ENCODE peak calls at places on chromosomes 12 and 14, in four cellular contexts. P, R, C and O are unnamed samples.

GRCh38 chr14:69399750-69400149 is 1.3 kb downstream of the SLC39A9 start:
- DNase-seq in P (no peak), C (no peak), R (no peak), O (no peak)

GRCh38 chr14:36070056-36071043 is 106.2 kb downstream of the PTCSC3 start:
- DNase-seq in C (no peak), R (no peak), P (peak; percentile 62), O (no peak)

GRCh38 chr12:74646831-74647230 is 109.2 kb downstream of the ATXN7L3B start:
- DNase-seq in P (no peak), R (no peak), C (no peak), O (no peak)

GRCh38 chr14:45199246-45199645 is 53.8 kb downstream of the MIS18BP1 start:
- DNase-seq in R (no peak), P (no peak), C (no peak), O (no peak)

GRCh38 chr14:94077111-94077821 is 3.7 kb downstream of the DDX24 start:
- DNase-seq in R (no peak), C (no peak), P (no peak), O (no peak)

GRCh38 chr14:102592969-102593840 is 756 bp downstream of the RCOR1 start:
- DNase-seq in P (peak; percentile 52), R (peak; percentile 82), C (no peak), O (peak; percentile 90)

GRCh38 chr12:14567311-14568195 is at the start of gene PLBD1:
- DNase-seq in C (peak; percentile 6), P (peak; percentile 56), R (peak; percentile 85), O (no peak)

GRCh38 chr14:66610154-66610563 is 102.2 kb downstream of the GPHN start:
- DNase-seq in C (no peak), R (no peak), P (no peak), O (no peak)

GRCh38 chr12:117045998-117046374 is 53.2 kb downstream of the TESC start:
- DNase-seq in R (no peak), P (no peak), C (no peak), O (no peak)

GRCh38 chr14:51473351-51473750 is 178.4 kb upstream of the FRMD6 start:
- DNase-seq in R (no peak), P (no peak), C (no peak), O (no peak)

GRCh38 chr12:17459214-17459613 is 630.8 kb downstream of the RERGL start:
- DNase-seq in C (no peak), R (no peak), P (no peak), O (no peak)

GRCh38 chr14:100476012-100476822 is 111.0 kb downstream of the BEGAIN start:
- DNase-seq in P (no peak), C (no peak), R (no peak), O (no peak)

GRCh38 chr14:22003471-22003870 is 329.9 kb upstream of the OR4E1 start:
- DNase-seq in R (no peak), C (no peak), P (no peak), O (no peak)

GRCh38 chr12:57483466-57483865 is 3.8 kb upstream of the ARHGAP9 start:
- DNase-seq in C (no peak), P (no peak), R (no peak), O (peak; percentile 7)

DNA sequence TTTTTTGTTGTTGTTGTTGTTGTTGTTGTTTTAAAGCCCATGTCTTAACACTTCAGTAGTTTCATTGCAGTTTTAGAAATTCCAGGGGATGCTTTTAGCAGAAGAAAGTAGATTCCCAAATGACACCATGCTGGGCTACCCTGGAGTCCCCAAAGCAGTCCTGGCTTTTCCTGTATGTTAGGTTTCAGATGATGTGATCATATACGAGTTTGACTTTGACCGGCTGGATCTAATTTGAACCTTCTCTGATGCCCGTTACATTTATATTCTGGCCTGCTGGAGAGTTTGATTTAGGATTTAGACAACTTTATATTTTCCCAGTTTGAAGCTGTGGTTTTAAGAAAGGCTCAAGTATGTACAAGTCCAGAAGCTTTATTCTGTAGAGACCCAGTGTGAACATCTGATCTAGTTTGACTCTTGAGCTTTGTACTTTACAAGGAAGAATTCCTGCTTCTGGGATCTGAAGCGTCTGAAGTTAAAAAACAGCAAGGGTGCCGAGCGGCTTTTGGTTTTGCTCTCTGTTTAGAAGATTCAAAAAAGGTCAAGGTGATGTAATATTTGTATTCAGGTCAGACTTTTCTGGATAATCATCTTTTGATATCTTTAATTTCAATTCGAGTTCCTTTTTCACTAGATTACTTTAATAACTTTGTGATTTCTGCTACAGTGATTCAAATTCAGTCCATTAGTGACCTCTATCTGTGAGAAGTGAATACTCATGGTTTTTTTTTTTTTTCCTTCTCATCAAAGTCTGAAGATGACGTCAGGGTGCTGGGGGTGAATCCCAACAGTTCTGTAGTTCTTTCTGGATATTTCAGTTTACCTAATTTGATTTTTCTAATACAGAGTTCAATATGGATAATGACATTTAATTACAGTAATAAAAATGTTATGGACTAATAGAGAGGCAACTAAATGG is 6.2 kb downstream of the FLRT2 start:
- DNase-seq in C (no peak), P (no peak), R (no peak), O (no peak)
- TF ChIP-seq CTCF in C (peak; percentile 36), P (peak; percentile 48), R (no peak), O (peak; percentile 86)

DNA sequence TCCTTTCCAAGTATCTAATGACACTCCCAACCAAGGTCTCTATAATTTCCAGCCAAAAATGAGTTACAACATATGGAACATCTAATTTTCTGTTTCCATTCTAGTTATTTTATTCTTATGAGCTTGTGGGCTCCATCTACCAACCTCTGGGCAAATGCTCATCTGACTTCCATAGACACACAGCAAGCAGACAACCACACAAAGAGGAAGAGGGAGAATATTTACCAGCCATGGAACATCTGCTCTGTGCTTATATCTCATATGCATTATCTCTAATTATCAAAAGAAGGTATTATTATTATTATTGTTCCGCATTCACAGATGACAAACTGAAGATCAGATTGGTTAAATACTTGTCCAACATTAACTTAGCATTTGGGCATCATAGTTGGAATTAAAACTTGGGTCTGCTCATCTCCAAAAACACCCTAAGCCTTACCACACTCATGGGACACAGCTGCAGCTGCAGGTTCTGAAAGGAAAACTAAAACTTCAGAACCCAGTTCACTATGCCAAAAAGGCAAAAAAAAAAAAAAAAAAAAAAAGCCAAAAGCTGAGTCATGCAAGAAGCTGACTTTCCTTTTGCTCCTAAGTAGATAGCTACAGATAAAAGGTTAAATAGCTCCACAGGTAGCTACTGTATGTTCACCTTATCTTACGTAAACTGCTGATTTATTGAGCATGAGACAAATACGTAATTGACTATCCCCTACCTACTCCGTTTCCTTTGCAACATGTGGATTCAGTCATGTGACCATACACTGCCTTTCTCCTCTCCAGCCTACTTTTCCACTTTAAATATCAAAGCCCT is 23.6 kb upstream of the TCL1B start:
- DNase-seq in R (no peak), P (no peak), C (no peak), O (no peak)
- TF ChIP-seq CTCF in R (no peak), P (no peak), C (no peak), O (no peak)

GRCh38 chr12:64181504-64182291 is 40.4 kb downstream of the KICS2 start:
- DNase-seq in R (peak; percentile 79), P (no peak), C (peak; percentile 52), O (no peak)
- TF ChIP-seq CTCF in R (peak; percentile 62), P (peak; percentile 52), C (peak; percentile 46), O (peak; percentile 88)

GRCh38 chr12:32457251-32458025 is 58.1 kb downstream of the FGD4 start:
- DNase-seq in C (no peak), R (no peak), P (no peak), O (no peak)

GRCh38 chr12:32454075-32454474 is 54.7 kb downstream of the FGD4 start:
- DNase-seq in C (no peak), R (no peak), P (no peak), O (no peak)

GRCh38 chr12:32454866-32455265 is 55.5 kb downstream of the FGD4 start:
- DNase-seq in P (no peak), C (no peak), R (no peak), O (no peak)

GRCh38 chr12:32451816-32452215 is 52.5 kb downstream of the FGD4 start:
- DNase-seq in R (no peak), C (no peak), P (no peak), O (no peak)

DNA sequence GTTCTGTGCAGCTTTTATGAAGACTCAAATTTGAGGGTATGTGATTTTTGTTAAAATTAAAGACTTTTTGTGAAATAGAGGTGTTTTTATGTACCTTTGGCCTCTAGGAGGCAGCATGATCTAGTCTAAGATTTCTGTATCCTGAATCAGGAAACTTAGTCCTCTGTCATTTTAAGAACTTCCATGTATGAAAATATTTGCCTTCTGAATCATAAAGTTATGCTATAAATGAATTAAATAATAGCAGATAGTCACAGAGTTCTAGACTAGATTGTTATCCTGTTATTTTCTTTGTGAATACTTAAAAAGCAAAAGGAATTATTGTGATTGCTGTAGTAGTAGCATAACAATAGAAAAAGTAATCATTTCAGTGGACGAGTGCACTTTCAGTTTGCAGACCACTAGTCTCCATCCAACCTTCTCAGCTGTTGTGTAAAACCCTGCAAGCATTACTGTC is 56.3 kb downstream of the FGD4 start:
- DNase-seq in R (no peak), P (no peak), C (no peak), O (no peak)
- TF ChIP-seq CTCF in R (peak; percentile 50), P (peak; percentile 92), C (peak; percentile 56), O (peak; percentile 95)

GRCh38 chr12:111121840-111122239 is 201.5 kb upstream of the MYL2 start:
- DNase-seq in P (no peak), R (no peak), C (no peak), O (no peak)
- TF ChIP-seq CTCF in P (peak; percentile 28), R (no peak), C (no peak), O (no peak)

GRCh38 chr12:111328138-111328537 is 40.8 kb downstream of the PHETA1 start:
- DNase-seq in C (no peak), P (no peak), R (no peak), O (no peak)

GRCh38 chr12:111330800-111331752 is 37.8 kb downstream of the PHETA1 start:
- DNase-seq in R (no peak), C (no peak), P (no peak), O (no peak)

GRCh38 chr12:111322336-111323250 is 46.3 kb downstream of the PHETA1 start:
- DNase-seq in C (no peak), P (no peak), R (peak; percentile 67), O (no peak)

DNA sequence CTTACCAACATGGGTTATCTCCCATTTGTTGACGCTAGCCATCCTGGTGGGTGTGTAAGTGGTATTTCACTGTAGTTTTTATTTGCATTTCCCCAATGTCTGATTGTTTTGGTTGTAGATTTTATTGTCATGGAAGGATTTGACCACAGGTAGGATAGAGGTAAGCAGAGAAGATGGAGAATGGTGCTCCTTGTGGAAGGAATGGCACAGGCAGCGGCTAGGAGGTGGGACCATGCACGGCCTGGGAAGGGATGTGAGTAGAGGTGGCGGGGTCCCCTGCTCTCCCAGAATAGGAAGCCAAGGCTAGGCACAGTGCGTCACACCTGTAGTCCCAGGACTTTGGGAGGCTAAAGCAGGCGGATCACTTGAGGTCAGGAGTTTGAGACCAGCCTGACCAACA is 41.4 kb downstream of the PHETA1 start:
- DNase-seq in C (no peak), R (no peak), P (no peak), O (no peak)
- TF ChIP-seq CTCF in C (no peak), R (no peak), P (no peak), O (no peak)

GRCh38 chr12:120710805-120711296 is 593 bp downstream of the UNC119B start:
- DNase-seq in C (no peak), P (peak; percentile 34), R (peak; percentile 67), O (no peak)

GRCh38 chr12:120708646-120709045 is 1.6 kb upstream of the UNC119B start:
- DNase-seq in C (no peak), R (no peak), P (no peak), O (no peak)

GRCh38 chr12:120711411-120711810 is 1.2 kb downstream of the UNC119B start:
- DNase-seq in C (no peak), R (no peak), P (no peak), O (no peak)

GRCh38 chr12:120712654-120713053 is 2.4 kb downstream of the UNC119B start:
- DNase-seq in P (no peak), C (no peak), R (no peak), O (no peak)

GRCh38 chr12:120709976-120710804 is at the start of gene UNC119B:
- DNase-seq in P (peak; percentile 62), C (no peak), R (peak; percentile 73), O (no peak)
- TF ChIP-seq CTCF in P (no peak), C (no peak), R (no peak), O (peak; percentile 27)